ENCODE peak calls at places on chromosomes 11 and 22, in ten cellular contexts. Y is NCI-H1092 treated with DMSO at 0.1 percent for 48 hours; B is T-helper 1 cell; S is stimulated activated CD4-positive, alpha-beta T cell treated with anti-CD3 and anti-CD28 coated beads, Interleukin-4, amount 100 ng/mL, for 48 hours; Q is WTC11; V is activated CD4-positive, alpha-beta T cell treated with anti-CD3 and anti-CD28 coated beads for 48 hours; T is SJSA1; M is mucosa of gallbladder; K is neural crest cell; J is coronary artery. W is an unnamed sample.

GRCh38 chr11:105230586-105230985 is 91.0 kb upstream of the CARD18 start:
- DNase-seq in S (no peak), J (no peak), B (no peak), Q (no peak), V (no peak), T (no peak), K (no peak), M (no peak), Y (no peak), W (no peak)

GRCh38 chr11:10305262-10305963 is 540 bp downstream of the ADM start:
- DNase-seq in T (no peak), J (no peak), V (peak), B (no peak), Q (peak), M (no peak), S (no peak), Y (peak), K (peak), W (no peak)

GRCh38 chr11:95378106-95378505 is 147.1 kb upstream of the SESN3 start:
- DNase-seq in Q (no peak), K (no peak), V (no peak), M (no peak), Y (no peak), J (no peak), T (no peak), B (no peak), S (no peak), W (no peak)

GRCh38 chr11:38952698-38953097 is 2354.7 kb upstream of the RAG2 start:
- DNase-seq in J (no peak), Q (no peak), T (no peak), B (no peak), S (no peak), M (no peak), Y (no peak), K (no peak), V (no peak), W (no peak)

GRCh38 chr22:19448739-19449421 is 1.4 kb upstream of the C22orf39 start:
- DNase-seq in S (peak), Y (no peak), T (no peak), K (no peak), J (no peak), B (no peak), M (no peak), Q (no peak), V (peak), W (no peak)

GRCh38 chr22:22770280-22770871 is 117.2 kb upstream of the IGLL5 start:
- DNase-seq in T (peak), S (peak), Y (peak), K (peak), M (peak), J (peak), V (peak), B (no peak), Q (peak), W (peak)

GRCh38 chr11:127994736-127995135 is 592.6 kb downstream of the ETS1 start:
- DNase-seq in J (no peak), V (no peak), S (no peak), T (peak), Q (no peak), M (no peak), B (no peak), K (no peak), Y (no peak), W (no peak)

GRCh38 chr11:103803062-103803461 is 233.4 kb upstream of the DDI1 start:
- DNase-seq in T (no peak), Y (no peak), S (no peak), K (no peak), Q (no peak), J (no peak), M (no peak), B (no peak), V (no peak), W (no peak)

GRCh38 chr22:17536269-17536668 is 27.0 kb upstream of the SLC25A18 start:
- DNase-seq in J (peak), K (no peak), M (peak), T (no peak), Y (no peak), S (no peak), V (no peak), Q (no peak), B (no peak), W (no peak)

GRCh38 chr22:31122532-31123291 is at the start of gene INPP5J:
- DNase-seq in V (no peak), Y (peak), K (peak), T (no peak), M (peak), J (no peak), S (no peak), Q (peak), B (no peak), W (no peak)

GRCh38 chr11:11461473-11461872 is 108.4 kb upstream of the CSNK2A3 start:
- DNase-seq in Q (no peak), J (no peak), K (peak), Y (no peak), B (no peak), T (no peak), M (no peak), S (no peak), V (no peak), W (no peak)

GRCh38 chr11:113895367-113896155 is 9.0 kb upstream of the HTR3B start:
- DNase-seq in T (no peak), M (no peak), K (no peak), V (no peak), S (no peak), Y (peak), J (no peak), Q (no peak), B (no peak), W (no peak)

GRCh38 chr11:91243065-91243464 is 981.6 kb upstream of the FAT3 start:
- DNase-seq in J (no peak), Q (no peak), T (no peak), V (no peak), Y (no peak), K (no peak), S (no peak), B (no peak), M (no peak), W (no peak)

GRCh38 chr22:47333625-47334024 is 571.2 kb downstream of the TBC1D22A start:
- DNase-seq in B (no peak), S (no peak), V (no peak), M (peak), J (no peak), T (peak), Y (peak), Q (no peak), K (no peak), W (no peak)

GRCh38 chr22:19063581-19064353 is 58.4 kb downstream of the DGCR2 start:
- DNase-seq in V (no peak), J (peak), S (no peak), M (no peak), K (no peak), Q (no peak), T (no peak), B (no peak), Y (no peak), W (no peak)

GRCh38 chr11:2914475-2915195 is 14.6 kb downstream of the PHLDA2 start:
- DNase-seq in Q (no peak), Y (peak), V (no peak), T (no peak), K (no peak), B (no peak), J (no peak), S (no peak), M (no peak), W (no peak)

GRCh38 chr11:9755561-9755960 is 91.7 kb downstream of the SWAP70 start:
- DNase-seq in Q (no peak), S (no peak), T (peak), B (no peak), J (no peak), V (no peak), K (no peak), M (no peak), Y (no peak), W (no peak)